ENCODE peak calls at places on chromosomes 1 and 21, in five cellular contexts. W is iris pigment epithelial cell, I is mammary epithelial cell, Y is glutamatergic neuron, C is AG04450. K is an unnamed sample.

GRCh38 chr1:13661539-13661938 is 38.4 kb upstream of the PRDM2 start:
- DNase-seq in I (no peak), C (no peak), W (peak), Y (no peak), K (peak)

GRCh38 chr1:85573348-85573747 is 7.2 kb upstream of the CCN1 start:
- DNase-seq in W (no peak), I (no peak), Y (no peak), C (no peak), K (peak)

GRCh38 chr1:201786824-201787223 is 42.1 kb upstream of the IPO9 start:
- DNase-seq in I (no peak), C (no peak), Y (no peak), W (no peak), K (no peak)

GRCh38 chr1:153515504-153516394 is 20.0 kb downstream of the S100A6 start:
- DNase-seq in Y (no peak), I (peak), C (no peak), W (no peak), K (peak)

GRCh38 chr1:109687641-109688499 is at the start of gene GSTM1:
- DNase-seq in Y (no peak), W (no peak), I (peak), C (no peak), K (peak)

GRCh38 chr1:111084999-111085398 is 54.9 kb downstream of the DRAM2 start:
- DNase-seq in I (no peak), W (no peak), Y (no peak), C (no peak), K (no peak)

GRCh38 chr1:151518431-151518830 is 7.2 kb downstream of the CGN start:
- DNase-seq in I (no peak), Y (no peak), W (no peak), C (no peak), K (no peak)

GRCh38 chr21:46295996-46296752 is 10.0 kb downstream of the YBEY start:
- DNase-seq in I (no peak), Y (no peak), C (no peak), W (peak), K (no peak)

GRCh38 chr1:218281285-218281684 is 3.8 kb upstream of the RRP15 start:
- DNase-seq in I (no peak), C (no peak), W (no peak), Y (no peak), K (peak)

GRCh38 chr1:13540871-13541270 is 27.1 kb upstream of the LRRC38 start:
- DNase-seq in C (no peak), Y (no peak), I (no peak), W (no peak), K (no peak)

GRCh38 chr1:78075621-78076020 is 29.9 kb downstream of the GIPC2 start:
- DNase-seq in I (no peak), Y (no peak), W (no peak), C (no peak), K (peak)

GRCh38 chr1:209723761-209724693 is 19.4 kb downstream of the HSD11B1 start:
- DNase-seq in Y (no peak), W (no peak), I (no peak), C (no peak), K (no peak)

GRCh38 chr1:152036316-152037216 is at the start of gene S100A11:
- DNase-seq in Y (peak), W (peak), C (peak), I (peak), K (peak)

GRCh38 chr1:6703016-6703415 is 1.4 kb upstream of the DNAJC11 start:
- DNase-seq in W (no peak), C (no peak), I (no peak), Y (peak), K (no peak)

GRCh38 chr21:36918291-36918690 is 48.2 kb downstream of the HLCS start:
- DNase-seq in W (no peak), I (no peak), C (no peak), Y (peak), K (no peak)

GRCh38 chr1:71222668-71223067 is 141.8 kb upstream of the ZRANB2 start:
- DNase-seq in W (peak), I (peak), C (no peak), Y (no peak), K (peak)

GRCh38 chr1:29243863-29244185 is 7.5 kb downstream of the PTPRU start:
- DNase-seq in I (no peak), Y (no peak), C (peak), W (peak), K (peak)

GRCh38 chr1:15820478-15820877 is 13.0 kb upstream of the UQCRHL start:
- DNase-seq in C (no peak), Y (no peak), W (peak), I (peak), K (peak)

GRCh38 chr21:14319805-14320204 is 63.1 kb downstream of the HSPA13 start:
- DNase-seq in C (no peak), W (no peak), I (no peak), Y (no peak), K (no peak)

GRCh38 chr1:94254073-94254810 is 16.9 kb upstream of the ARHGAP29 start:
- DNase-seq in C (no peak), I (no peak), Y (no peak), W (no peak), K (peak)

GRCh38 chr1:162062542-162063015 is 6.9 kb upstream of the NOS1AP start:
- DNase-seq in I (no peak), W (peak), C (peak), Y (peak), K (no peak)

GRCh38 chr1:65310078-65310587 is 790 bp downstream of the DNAJC6 start:
- DNase-seq in W (no peak), C (no peak), Y (peak), I (no peak), K (no peak)

GRCh38 chr1:247290576-247290975 is 34.7 kb downstream of the VN1R5 start:
- DNase-seq in I (no peak), Y (no peak), C (no peak), W (no peak), K (no peak)

GRCh38 chr1:236654957-236655356 is 31.3 kb upstream of the ACTN2 start:
- DNase-seq in W (no peak), I (no peak), Y (no peak), C (no peak), K (no peak)

GRCh38 chr1:86018311-86018923 is 138.2 kb downstream of the COL24A1 start:
- DNase-seq in W (peak), C (no peak), Y (no peak), I (peak), K (peak)

GRCh38 chr1:107430540-107431228 is 289.8 kb downstream of the NTNG1 start:
- DNase-seq in C (peak), I (peak), W (peak), Y (peak), K (peak)

GRCh38 chr1:82538876-82539275 is 738.1 kb downstream of the ADGRL2 start:
- DNase-seq in Y (no peak), W (peak), C (no peak), I (peak), K (peak)

GRCh38 chr1:12309783-12310742 is 80.2 kb downstream of the VPS13D start:
- DNase-seq in Y (no peak), W (no peak), I (no peak), C (no peak), K (no peak)

GRCh38 chr1:17909634-17910033 is 154.5 kb downstream of the ACTL8 start:
- DNase-seq in C (no peak), W (peak), I (no peak), Y (peak), K (peak)

GRCh38 chr21:37414292-37415253 is 48.0 kb downstream of the DYRK1A start:
- DNase-seq in Y (no peak), I (no peak), W (no peak), C (no peak), K (no peak)

GRCh38 chr21:16058896-16059295 is 329.1 kb downstream of the USP25 start:
- DNase-seq in C (no peak), I (peak), Y (no peak), W (no peak), K (no peak)

GRCh38 chr1:180926164-180926981 is 13.7 kb downstream of the KIAA1614 start:
- DNase-seq in W (peak), Y (peak), I (no peak), C (no peak), K (no peak)

GRCh38 chr1:176033879-176034278 is 173.2 kb downstream of the COP1 start:
- DNase-seq in I (no peak), W (peak), Y (no peak), C (no peak), K (no peak)

GRCh38 chr1:44531785-44532566 is 126.9 kb downstream of the RNF220 start:
- DNase-seq in W (peak), I (peak), Y (no peak), C (no peak), K (peak)

GRCh38 chr1:21833392-21833976 is 21.4 kb downstream of the LDLRAD2 start:
- DNase-seq in C (no peak), Y (no peak), I (no peak), W (no peak), K (no peak)

GRCh38 chr1:74474585-74474984 is 37.8 kb downstream of the LRRC53 start:
- DNase-seq in W (no peak), I (no peak), Y (no peak), C (no peak), K (peak)

GRCh38 chr1:27638047-27638734 is 3.2 kb upstream of the FGR start:
- DNase-seq in I (no peak), W (no peak), C (no peak), Y (no peak), K (no peak)